ENCODE peak calls at places on chromosomes 1 and 21, in four cellular contexts. V is cardiac muscle cell; I is naive thymus-derived CD4-positive, alpha-beta T cell; Q is GM12892. S is an unnamed sample.

GRCh38 chr1:147241955-147242448 is 482 bp upstream of the CHD1L start:
- DNase-seq in V (no peak), I (no peak), Q (no peak), S (no peak)

GRCh38 chr1:226482196-226482595 is 66.4 kb upstream of the STUM start:
- DNase-seq in V (peak), Q (no peak), I (no peak), S (no peak)

GRCh38 chr1:53604291-53604919 is 134.6 kb downstream of the GLIS1 start:
- DNase-seq in Q (no peak), V (no peak), I (no peak), S (no peak)

GRCh38 chr1:1628656-1629429 is 3.1 kb upstream of the MMP23B start:
- DNase-seq in Q (no peak), I (no peak), V (no peak), S (no peak)

GRCh38 chr21:44432841-44433790 is 22.2 kb upstream of the LRRC3 start:
- DNase-seq in I (no peak), V (no peak), Q (no peak), S (no peak)

GRCh38 chr1:155062151-155062686 is 1.3 kb upstream of the EFNA4 start:
- DNase-seq in V (peak), Q (no peak), I (no peak), S (no peak)

GRCh38 chr1:17475729-17476128 is 36.3 kb upstream of the RCC2 start:
- DNase-seq in V (no peak), Q (no peak), I (no peak), S (no peak)

GRCh38 chr1:94922756-94923465 is 4.0 kb downstream of the CNN3 start:
- DNase-seq in V (no peak), I (no peak), Q (no peak), S (no peak)

GRCh38 chr1:1305300-1306069 is 2.2 kb downstream of the ACAP3 start:
- DNase-seq in Q (peak), V (no peak), I (peak), S (peak)

GRCh38 chr21:15839601-15840000 is 109.8 kb downstream of the USP25 start:
- DNase-seq in I (no peak), Q (no peak), V (no peak), S (no peak)

GRCh38 chr21:26845066-26845749 is at the start of gene ADAMTS1:
- DNase-seq in V (peak), Q (no peak), I (no peak), S (no peak)

GRCh38 chr1:67921725-67922489 is 88.6 kb upstream of the GNG12 start:
- DNase-seq in I (no peak), V (no peak), Q (no peak), S (no peak)

GRCh38 chr1:67317803-67318202 is 10.1 kb downstream of the IL12RB2 start:
- DNase-seq in Q (no peak), V (no peak), I (no peak), S (no peak)

GRCh38 chr1:43466403-43466802 is 12.7 kb upstream of the HYI start:
- DNase-seq in Q (no peak), I (no peak), V (no peak), S (no peak)

GRCh38 chr1:175480343-175480827 is 263.0 kb downstream of the TNR start:
- DNase-seq in Q (no peak), I (no peak), V (no peak), S (no peak)

GRCh38 chr21:41669533-41669830 is 97.4 kb downstream of the RIPK4 start:
- DNase-seq in Q (no peak), I (no peak), V (no peak), S (no peak)

GRCh38 chr1:214418380-214418779 is 133.0 kb downstream of the PTPN14 start:
- DNase-seq in Q (no peak), I (no peak), V (no peak), S (no peak)

GRCh38 chr1:41361495-41362356 is 492 bp downstream of the FOXO6 start:
- DNase-seq in V (peak), I (no peak), Q (peak), S (no peak)

GRCh38 chr1:109630081-109630880 is 10.6 kb downstream of the AMPD2 start:
- DNase-seq in I (peak), V (peak), Q (no peak), S (no peak)

S was measured in GM12864.